ENCODE peak calls at places on chromosomes 7 and 10, in five cellular contexts. A is H1, Q is K562, E is GM12878, O is HepG2. M is an unnamed sample.

GRCh38 chr7:151923097-151923876 is 33.0 kb upstream of the GALNTL5 start:
- DNase-seq in A (no peak), Q (no peak), E (no peak), O (no peak), M (no peak)

GRCh38 chr10:44384601-44385422 is at the start of gene CXCL12:
- DNase-seq in A (peak), Q (no peak), E (no peak), O (no peak), M (no peak)

GRCh38 chr10:29623797-29624196 is 11.0 kb downstream of the SVIL start:
- DNase-seq in A (no peak), Q (no peak), E (no peak), O (peak), M (no peak)

GRCh38 chr10:96720422-96721206 is at the start of gene PIK3AP1:
- DNase-seq in A (peak), Q (peak), E (no peak), O (no peak), M (no peak)

GRCh38 chr7:95469850-95470249 is 15.9 kb upstream of the ASB4 start:
- DNase-seq in A (no peak), Q (no peak), E (no peak), O (peak), M (no peak)

GRCh38 chr10:72802291-72803118 is 91.0 kb upstream of the OIT3 start:
- DNase-seq in A (no peak), Q (no peak), E (no peak), O (no peak), M (no peak)

GRCh38 chr7:74544706-74545469 is 91.2 kb downstream of the GTF2IRD1 start:
- DNase-seq in A (peak), Q (peak), E (no peak), O (peak), M (peak)

GRCh38 chr10:88428442-88428841 is 154.7 kb downstream of the RNLS start:
- DNase-seq in A (no peak), Q (peak), E (no peak), O (no peak), M (peak)

GRCh38 chr7:43528581-43529354 is 54.1 kb upstream of the STK17A start:
- DNase-seq in A (peak), Q (no peak), E (no peak), O (no peak), M (no peak)

GRCh38 chr7:3880221-3880935 is 579.3 kb downstream of the SDK1 start:
- DNase-seq in A (no peak), Q (no peak), E (no peak), O (no peak), M (no peak)

GRCh38 chr7:90726120-90726519 is 130.0 kb downstream of the CDK14 start:
- DNase-seq in A (no peak), Q (no peak), E (no peak), O (no peak), M (no peak)

GRCh38 chr7:142811154-142811737 is 40.5 kb downstream of the PRSS2 start:
- DNase-seq in A (no peak), Q (peak), E (no peak), O (peak), M (peak)

GRCh38 chr7:80876894-80877414 is 41.9 kb downstream of the SEMA3C start:
- DNase-seq in A (no peak), Q (no peak), E (no peak), O (no peak), M (peak)

GRCh38 chr10:1117651-1118050 is 61.5 kb downstream of the WDR37 start:
- DNase-seq in A (no peak), Q (no peak), E (no peak), O (no peak), M (no peak)

GRCh38 chr7:120842131-120842621 is 15.8 kb downstream of the TSPAN12 start:
- DNase-seq in A (no peak), Q (no peak), E (no peak), O (peak), M (no peak)

GRCh38 chr7:133003052-133003910 is 78.6 kb downstream of the CHCHD3 start:
- DNase-seq in A (no peak), Q (no peak), E (no peak), O (no peak), M (no peak)

GRCh38 chr7:44982535-44982923 is 3.7 kb upstream of the MYO1G start:
- DNase-seq in A (no peak), Q (no peak), E (no peak), O (no peak), M (no peak)

GRCh38 chr10:60818134-60818770 is 40.0 kb downstream of the CDK1 start:
- DNase-seq in A (no peak), Q (no peak), E (no peak), O (no peak), M (no peak)

GRCh38 chr7:15778191-15778590 is 91.7 kb upstream of the MEOX2 start:
- DNase-seq in A (no peak), Q (no peak), E (no peak), O (no peak), M (no peak)

GRCh38 chr7:155741061-155741460 is 71.2 kb downstream of the SHH start:
- DNase-seq in A (no peak), Q (no peak), E (no peak), O (no peak), M (no peak)

GRCh38 chr10:19247843-19248242 is 199.2 kb downstream of the MALRD1 start:
- DNase-seq in A (no peak), Q (no peak), E (no peak), O (peak), M (no peak)

GRCh38 chr7:111329367-111330234 is 232.7 kb downstream of the IMMP2L start:
- DNase-seq in A (no peak), Q (peak), E (no peak), O (no peak), M (no peak)

GRCh38 chr7:89002942-89003618 is 207.5 kb upstream of the TEX47 start:
- DNase-seq in A (no peak), Q (no peak), E (peak), O (no peak), M (no peak)

GRCh38 chr7:100978300-100978699 is 8.9 kb downstream of the MUC12 start:
- DNase-seq in A (no peak), Q (no peak), E (no peak), O (no peak), M (no peak)

GRCh38 chr10:7953447-7953846 is 101.0 kb upstream of the GATA3 start:
- DNase-seq in A (no peak), Q (no peak), E (no peak), O (peak), M (no peak)

GRCh38 chr10:102630663-102631062 is 13.6 kb upstream of the TRIM8 start:
- DNase-seq in A (no peak), Q (no peak), E (no peak), O (no peak), M (no peak)

GRCh38 chr10:70974351-70974901 is 86.1 kb upstream of the PCBD1 start:
- DNase-seq in A (no peak), Q (peak), E (no peak), O (no peak), M (no peak)

GRCh38 chr7:91636129-91636724 is 244.3 kb downstream of the MTERF1 start:
- DNase-seq in A (no peak), Q (peak), E (no peak), O (peak), M (peak)

GRCh38 chr10:61487506-61487905 is 34.3 kb upstream of the TMEM26 start:
- DNase-seq in A (no peak), Q (no peak), E (no peak), O (no peak), M (no peak)

GRCh38 chr7:5525271-5526189 is 101.9 kb upstream of the TNRC18 start:
- DNase-seq in A (no peak), Q (peak), E (peak), O (peak), M (peak)

GRCh38 chr7:57772126-57772924 is 322.3 kb downstream of the ZNF716 start:
- DNase-seq in A (no peak), Q (no peak), E (no peak), O (no peak), M (no peak)

GRCh38 chr10:122249991-122250750 is 20.9 kb upstream of the BTBD16 start:
- DNase-seq in A (no peak), Q (no peak), E (no peak), O (no peak), M (no peak)

GRCh38 chr10:86945361-86946214 is 11.8 kb downstream of the MMRN2 start:
- DNase-seq in A (peak), Q (no peak), E (no peak), O (peak), M (no peak)

GRCh38 chr10:126208736-126209317 is 179.4 kb downstream of the ADAM12 start:
- DNase-seq in A (no peak), Q (no peak), E (no peak), O (no peak), M (no peak)

GRCh38 chr10:58217612-58218011 is 50.1 kb downstream of the IPMK start:
- DNase-seq in A (no peak), Q (no peak), E (no peak), O (no peak), M (no peak)

GRCh38 chr10:131852823-131853609 is 47.8 kb upstream of the PPP2R2D start:
- DNase-seq in A (peak), Q (no peak), E (no peak), O (no peak), M (no peak)

GRCh38 chr10:1531883-1532597 is 205.3 kb downstream of the ADARB2 start:
- DNase-seq in A (no peak), Q (no peak), E (no peak), O (no peak), M (no peak)

GRCh38 chr10:30037620-30038336 is 21.6 kb downstream of the JCAD start:
- DNase-seq in A (no peak), Q (no peak), E (no peak), O (no peak), M (no peak)

GRCh38 chr10:3091346-3091787 is 24.0 kb downstream of the PFKP start:
- DNase-seq in A (no peak), Q (no peak), E (no peak), O (peak), M (peak)

GRCh38 chr10:13905281-13905680 is 318.5 kb downstream of the PRPF18 start:
- DNase-seq in A (no peak), Q (no peak), E (no peak), O (no peak), M (no peak)
- TF ChIP-seq CEBPB in A (no peak), Q (no peak), E (no peak), O (no peak), M (no peak)

DNA sequence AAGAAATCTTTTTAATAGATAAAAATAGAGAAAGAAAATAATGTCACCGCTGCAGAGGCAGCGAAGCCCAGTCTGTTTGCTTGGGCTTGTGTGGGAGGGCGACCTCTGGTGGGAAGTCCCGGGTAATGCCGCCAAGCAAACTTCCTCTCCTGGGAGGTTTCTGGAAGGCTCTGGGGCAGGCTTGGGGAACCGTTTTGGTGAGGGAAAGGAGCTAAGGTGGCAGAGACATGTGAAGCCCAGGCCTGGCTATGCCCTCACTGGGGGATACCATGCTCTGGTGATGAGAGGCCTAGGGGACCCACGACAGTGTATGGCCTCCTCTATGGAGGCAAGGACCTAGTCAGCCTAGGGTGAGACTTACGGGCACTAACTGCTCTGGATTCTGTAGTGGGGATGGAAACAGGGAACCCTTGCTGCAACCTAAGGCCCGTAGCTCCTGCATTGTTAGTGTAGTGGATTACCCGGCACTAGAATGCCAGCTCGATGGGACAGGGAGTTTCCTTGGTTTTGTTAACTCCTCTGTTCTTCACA is 605.1 kb downstream of the LRMDA start:
- DNase-seq in A (peak), Q (peak), E (no peak), O (no peak), M (peak)
- TF ChIP-seq POLR2AphosphoS5 in A (no peak), Q (no peak), E (no peak), O (no peak), M (no peak)

DNA sequence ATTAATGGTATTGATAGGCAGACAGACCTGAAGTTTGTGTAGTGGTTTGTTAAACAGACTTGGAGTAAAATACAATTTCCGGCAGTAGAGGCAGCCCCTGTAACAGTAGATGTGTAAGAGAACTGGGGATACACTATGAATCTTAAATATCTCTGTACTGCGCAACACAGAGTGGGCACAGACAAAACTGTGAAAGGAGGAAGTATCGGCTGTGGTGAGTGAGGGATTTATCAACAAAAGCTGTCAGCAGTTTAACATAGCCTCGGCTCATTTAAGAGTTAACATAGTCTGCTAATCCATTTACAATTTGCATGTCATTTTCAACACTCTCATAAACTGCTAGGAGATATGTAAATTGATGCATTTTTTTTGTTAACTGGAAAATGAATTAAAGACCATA is 225.3 kb downstream of the ZWINT start:
- DNase-seq in A (no peak), Q (no peak), E (no peak), O (no peak), M (no peak)
- TF ChIP-seq JUND in A (no peak), Q (no peak), E (no peak), O (no peak), M (no peak)

GRCh38 chr10:14952851-14953451 is 945 bp downstream of the DCLRE1C start:
- DNase-seq in A (no peak), Q (peak), E (no peak), O (no peak), M (no peak)

GRCh38 chr10:14949291-14949690 is 4.6 kb downstream of the DCLRE1C start:
- DNase-seq in A (no peak), Q (no peak), E (no peak), O (no peak), M (no peak)

GRCh38 chr10:14954001-14954770 is at the start of gene DCLRE1C:
- DNase-seq in A (peak), Q (peak), E (peak), O (peak), M (peak)

GRCh38 chr10:14954934-14955333 is 1.0 kb upstream of the DCLRE1C start:
- DNase-seq in A (no peak), Q (no peak), E (no peak), O (no peak), M (no peak)

DNA sequence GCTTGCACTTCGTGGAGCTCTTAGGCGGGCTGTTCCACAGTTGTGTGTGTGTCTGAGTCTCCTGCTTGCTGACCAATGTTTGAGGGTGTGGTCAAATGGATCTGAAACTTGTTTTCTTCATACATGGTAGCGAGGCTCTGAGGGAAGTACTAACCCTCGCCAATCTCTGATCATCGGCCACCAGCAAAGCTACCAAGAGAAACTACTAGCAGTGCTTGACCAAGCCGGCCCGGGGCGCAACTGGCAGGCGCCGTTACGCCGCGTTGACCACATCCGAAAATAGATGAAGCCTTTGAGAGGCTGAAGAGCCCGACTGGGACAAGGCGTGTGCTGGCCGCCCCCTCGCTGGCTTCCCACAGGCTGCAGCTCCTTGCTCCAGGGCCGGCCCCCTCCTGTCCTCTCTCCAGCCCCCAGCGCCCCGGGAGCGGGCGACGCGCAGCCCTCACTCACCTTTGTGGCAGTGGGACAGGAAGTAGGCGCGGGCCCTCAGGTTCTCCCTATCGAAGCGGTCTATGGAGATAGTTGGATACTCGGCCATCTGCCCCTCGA is 370 bp downstream of the DCLRE1C start:
- DNase-seq in A (no peak), Q (peak), E (peak), O (no peak), M (peak)
- TF ChIP-seq CEBPB in A (no peak), Q (no peak), E (no peak), O (no peak), M (no peak)

DNA sequence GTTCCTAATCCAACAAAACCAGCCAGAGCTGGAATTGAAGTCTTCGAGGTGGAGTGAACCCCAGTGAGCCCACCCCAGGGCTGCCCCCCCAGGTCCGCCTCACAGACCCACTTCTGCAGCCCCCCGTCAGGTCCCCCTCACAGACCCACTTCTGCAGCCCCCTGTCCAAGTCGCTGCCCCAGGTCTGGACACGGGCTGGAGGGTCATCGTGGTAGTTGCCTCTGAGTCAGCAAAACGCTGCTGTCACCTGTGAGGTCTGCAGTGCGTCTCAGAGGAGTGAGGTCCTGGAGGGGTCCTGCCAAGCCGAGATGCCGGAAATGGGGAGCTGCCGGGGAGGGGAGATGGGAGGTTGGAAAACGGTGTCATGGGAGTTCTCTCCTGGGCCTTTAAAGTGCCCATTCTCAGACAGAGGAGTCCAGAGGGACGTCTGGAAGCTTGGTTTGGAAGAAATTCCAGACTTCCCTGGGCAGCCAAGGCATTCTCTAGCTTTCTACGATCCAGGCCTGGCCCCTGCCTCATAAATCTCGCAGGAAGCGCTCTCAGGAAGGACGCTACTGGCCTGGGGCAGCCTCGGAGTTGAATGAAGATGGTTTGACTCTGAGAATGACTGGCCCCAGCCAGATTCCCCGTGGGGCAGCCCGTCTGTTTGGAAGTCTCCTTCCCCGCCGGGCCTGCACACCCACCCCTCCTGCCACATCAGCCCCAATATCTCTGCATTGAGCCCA is 38.6 kb downstream of the CALML3 start:
- DNase-seq in A (no peak), Q (no peak), E (no peak), O (no peak), M (no peak)
- TF ChIP-seq POLR2AphosphoS5 in A (no peak), Q (no peak), E (no peak), O (no peak), M (no peak)

GRCh38 chr7:1428941-1429444 is 30.3 kb downstream of the MICALL2 start:
- DNase-seq in A (no peak), Q (peak), E (no peak), O (peak), M (no peak)

GRCh38 chr7:1431226-1431625 is 28.0 kb downstream of the MICALL2 start:
- DNase-seq in A (no peak), Q (no peak), E (no peak), O (no peak), M (no peak)

GRCh38 chr7:1432411-1433082 is 26.7 kb downstream of the MICALL2 start:
- DNase-seq in A (peak), Q (peak), E (no peak), O (peak), M (peak)

GRCh38 chr7:1431644-1432380 is 27.5 kb downstream of the MICALL2 start:
- DNase-seq in A (no peak), Q (no peak), E (no peak), O (no peak), M (no peak)

DNA sequence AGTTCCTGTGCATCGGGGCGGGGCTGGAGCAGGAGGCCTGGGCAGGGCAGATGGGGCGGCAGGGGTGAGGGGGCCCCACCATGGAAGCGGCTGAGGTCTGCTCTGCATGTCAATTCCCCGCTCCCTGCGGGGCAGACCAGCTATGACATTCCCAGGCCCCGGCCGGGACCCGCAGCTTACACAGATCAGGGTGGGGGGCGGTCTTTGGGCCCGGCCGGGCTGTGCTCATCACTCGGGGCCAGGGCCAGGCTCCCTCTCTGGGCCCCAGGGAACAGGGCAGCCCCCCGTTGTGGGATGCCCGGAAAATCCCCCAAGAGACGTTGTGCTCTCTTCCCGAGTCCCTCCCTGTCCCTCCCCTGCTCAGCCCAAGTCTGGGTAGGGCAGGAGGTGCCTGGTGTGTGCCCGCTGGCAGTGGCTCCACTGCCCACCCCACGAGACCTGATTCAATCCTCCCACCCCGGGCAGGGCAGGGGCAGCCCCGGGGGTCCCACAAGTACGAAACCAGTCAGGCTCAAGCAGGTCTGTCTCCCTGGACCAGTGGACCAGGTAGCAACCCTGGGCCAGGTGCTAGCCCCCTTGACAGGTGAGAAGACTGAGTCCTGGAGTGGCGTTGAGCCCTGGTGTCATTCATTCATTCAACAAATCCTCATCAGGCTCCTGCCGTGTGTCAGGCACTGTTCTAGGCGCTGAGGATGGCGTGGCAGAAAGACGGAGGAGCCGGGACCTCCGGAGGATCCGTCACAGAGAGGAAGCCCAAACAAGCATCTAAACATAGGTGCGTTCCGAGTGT is 29.0 kb downstream of the MICALL2 start:
- DNase-seq in A (no peak), Q (no peak), E (no peak), O (no peak), M (no peak)
- TF ChIP-seq JUND in A (no peak), Q (no peak), E (no peak), O (no peak), M (no peak)

M was measured in HCT116.